ENCODE peak calls at places on chromosomes 7 and 10, in eight cellular contexts. One of them, this sample, is unnamed.

GRCh38 chr10:96814264-96814663 is 17.8 kb upstream of the LCOR start:
- DNase-seq in A549: peak; percentile 34
- DNase-seq in K562: no peak
- DNase-seq in esophagus squamous epithelium: no peak
- DNase-seq in fibroblast of villous mesenchyme: peak; percentile 60
- DNase-seq in endodermal cell: no peak
- DNase-seq in tibial artery: no peak
- DNase-seq in colonic mucosa: no peak
- DNase-seq in this sample: peak; percentile 85

GRCh38 chr7:12756841-12757240 is 69.4 kb downstream of the ARL4A start:
- DNase-seq in A549: peak; percentile 55
- DNase-seq in K562: no peak
- DNase-seq in esophagus squamous epithelium: no peak
- DNase-seq in fibroblast of villous mesenchyme: no peak
- DNase-seq in endodermal cell: no peak
- DNase-seq in tibial artery: no peak
- DNase-seq in colonic mucosa: no peak
- DNase-seq in this sample: peak; percentile 41

GRCh38 chr7:141702892-141703291 is 926 bp upstream of the DENND11 start:
- DNase-seq in A549: no peak
- DNase-seq in K562: no peak
- DNase-seq in esophagus squamous epithelium: no peak
- DNase-seq in fibroblast of villous mesenchyme: no peak
- DNase-seq in endodermal cell: no peak
- DNase-seq in tibial artery: no peak
- DNase-seq in colonic mucosa: no peak
- DNase-seq in this sample: no peak

GRCh38 chr7:18408461-18408860 is 87.1 kb upstream of the HDAC9 start:
- DNase-seq in A549: no peak
- DNase-seq in K562: no peak
- DNase-seq in esophagus squamous epithelium: no peak
- DNase-seq in fibroblast of villous mesenchyme: no peak
- DNase-seq in endodermal cell: no peak
- DNase-seq in tibial artery: no peak
- DNase-seq in colonic mucosa: no peak
- DNase-seq in this sample: peak; percentile 90

GRCh38 chr7:7738177-7738576 is 19.8 kb upstream of the RPA3 start:
- DNase-seq in A549: no peak
- DNase-seq in K562: no peak
- DNase-seq in esophagus squamous epithelium: no peak
- DNase-seq in fibroblast of villous mesenchyme: no peak
- DNase-seq in endodermal cell: no peak
- DNase-seq in tibial artery: no peak
- DNase-seq in colonic mucosa: no peak
- DNase-seq in this sample: no peak

GRCh38 chr10:5975641-5976473 is 1.5 kb downstream of the IL15RA start:
- DNase-seq in A549: no peak
- DNase-seq in K562: peak; percentile 41
- DNase-seq in esophagus squamous epithelium: no peak
- DNase-seq in fibroblast of villous mesenchyme: peak; percentile 61
- DNase-seq in endodermal cell: no peak
- DNase-seq in tibial artery: peak; percentile 83
- DNase-seq in colonic mucosa: peak; percentile 69
- DNase-seq in this sample: peak; percentile 51

GRCh38 chr10:30160431-30160982 is 101.1 kb upstream of the JCAD start:
- DNase-seq in A549: no peak
- DNase-seq in K562: peak; percentile 71
- DNase-seq in esophagus squamous epithelium: no peak
- DNase-seq in fibroblast of villous mesenchyme: peak; percentile 84
- DNase-seq in endodermal cell: peak; percentile 69
- DNase-seq in tibial artery: no peak
- DNase-seq in colonic mucosa: no peak
- DNase-seq in this sample: no peak

GRCh38 chr7:157177333-157177993 is 38.7 kb downstream of the UBE3C start:
- DNase-seq in A549: no peak
- DNase-seq in K562: no peak
- DNase-seq in esophagus squamous epithelium: no peak
- DNase-seq in fibroblast of villous mesenchyme: no peak
- DNase-seq in endodermal cell: no peak
- DNase-seq in tibial artery: no peak
- DNase-seq in colonic mucosa: no peak
- DNase-seq in this sample: no peak

GRCh38 chr7:116271980-116272886 is 61.9 kb downstream of the TES start:
- DNase-seq in A549: peak; percentile 93
- DNase-seq in K562: no peak
- DNase-seq in esophagus squamous epithelium: no peak
- DNase-seq in fibroblast of villous mesenchyme: peak; percentile 93
- DNase-seq in endodermal cell: no peak
- DNase-seq in tibial artery: peak; percentile 78
- DNase-seq in colonic mucosa: peak; percentile 32
- DNase-seq in this sample: peak; percentile 97

GRCh38 chr10:77744249-77744648 is 106.6 kb upstream of the KCNMA1 start:
- DNase-seq in A549: no peak
- DNase-seq in K562: no peak
- DNase-seq in esophagus squamous epithelium: no peak
- DNase-seq in fibroblast of villous mesenchyme: peak; percentile 57
- DNase-seq in endodermal cell: no peak
- DNase-seq in tibial artery: no peak
- DNase-seq in colonic mucosa: no peak
- DNase-seq in this sample: peak; percentile 39

GRCh38 chr10:133282846-133283390 is 6.2 kb upstream of the ADAM8 start:
- DNase-seq in A549: no peak
- DNase-seq in K562: no peak
- DNase-seq in esophagus squamous epithelium: no peak
- DNase-seq in fibroblast of villous mesenchyme: no peak
- DNase-seq in endodermal cell: no peak
- DNase-seq in tibial artery: no peak
- DNase-seq in colonic mucosa: no peak
- DNase-seq in this sample: no peak

GRCh38 chr7:157587051-157587450 is 250.2 kb downstream of the DNAJB6 start:
- DNase-seq in A549: no peak
- DNase-seq in K562: no peak
- DNase-seq in esophagus squamous epithelium: no peak
- DNase-seq in fibroblast of villous mesenchyme: no peak
- DNase-seq in endodermal cell: no peak
- DNase-seq in tibial artery: no peak
- DNase-seq in colonic mucosa: no peak
- DNase-seq in this sample: no peak

GRCh38 chr7:77738382-77738781 is 42.1 kb downstream of the RSBN1L start:
- DNase-seq in A549: no peak
- DNase-seq in K562: no peak
- DNase-seq in esophagus squamous epithelium: no peak
- DNase-seq in fibroblast of villous mesenchyme: no peak
- DNase-seq in endodermal cell: no peak
- DNase-seq in tibial artery: no peak
- DNase-seq in colonic mucosa: no peak
- DNase-seq in this sample: no peak

GRCh38 chr10:104581884-104582603 is 59.0 kb upstream of the SORCS3 start:
- DNase-seq in A549: peak; percentile 12
- DNase-seq in K562: no peak
- DNase-seq in esophagus squamous epithelium: no peak
- DNase-seq in fibroblast of villous mesenchyme: no peak
- DNase-seq in endodermal cell: no peak
- DNase-seq in tibial artery: no peak
- DNase-seq in colonic mucosa: no peak
- DNase-seq in this sample: peak; percentile 89

GRCh38 chr10:118840071-118840775 is 85.5 kb upstream of the CACUL1 start:
- DNase-seq in A549: no peak
- DNase-seq in K562: peak; percentile 15
- DNase-seq in esophagus squamous epithelium: no peak
- DNase-seq in fibroblast of villous mesenchyme: peak; percentile 7
- DNase-seq in endodermal cell: peak; percentile 60
- DNase-seq in tibial artery: no peak
- DNase-seq in colonic mucosa: no peak
- DNase-seq in this sample: peak; percentile 36

GRCh38 chr10:63798599-63799498 is 277.6 kb downstream of the REEP3 start:
- DNase-seq in A549: peak; percentile 24
- DNase-seq in K562: no peak
- DNase-seq in esophagus squamous epithelium: no peak
- DNase-seq in fibroblast of villous mesenchyme: peak; percentile 78
- DNase-seq in endodermal cell: no peak
- DNase-seq in tibial artery: peak; percentile 85
- DNase-seq in colonic mucosa: peak; percentile 42
- DNase-seq in this sample: peak; percentile 91

GRCh38 chr7:149822353-149822943 is 15.7 kb upstream of the ZNF862 start:
- DNase-seq in A549: no peak
- DNase-seq in K562: no peak
- DNase-seq in esophagus squamous epithelium: no peak
- DNase-seq in fibroblast of villous mesenchyme: no peak
- DNase-seq in endodermal cell: no peak
- DNase-seq in tibial artery: no peak
- DNase-seq in colonic mucosa: no peak
- DNase-seq in this sample: no peak

GRCh38 chr10:14374745-14375445 is 44.2 kb upstream of the FRMD4A start:
- DNase-seq in A549: no peak
- DNase-seq in K562: no peak
- DNase-seq in esophagus squamous epithelium: no peak
- DNase-seq in fibroblast of villous mesenchyme: peak; percentile 43
- DNase-seq in endodermal cell: no peak
- DNase-seq in tibial artery: no peak
- DNase-seq in colonic mucosa: no peak
- DNase-seq in this sample: no peak

GRCh38 chr7:36036590-36036989 is 116.5 kb upstream of the EEPD1 start:
- DNase-seq in A549: peak; percentile 37
- DNase-seq in K562: no peak
- DNase-seq in esophagus squamous epithelium: no peak
- DNase-seq in fibroblast of villous mesenchyme: peak; percentile 14
- DNase-seq in endodermal cell: no peak
- DNase-seq in tibial artery: no peak
- DNase-seq in colonic mucosa: no peak
- DNase-seq in this sample: no peak

GRCh38 chr10:60801538-60801937 is 23.3 kb downstream of the CDK1 start:
- DNase-seq in A549: no peak
- DNase-seq in K562: no peak
- DNase-seq in esophagus squamous epithelium: no peak
- DNase-seq in fibroblast of villous mesenchyme: peak; percentile 88
- DNase-seq in endodermal cell: no peak
- DNase-seq in tibial artery: no peak
- DNase-seq in colonic mucosa: no peak
- DNase-seq in this sample: no peak

GRCh38 chr7:3187378-3188040 is 113.5 kb upstream of the SDK1 start:
- DNase-seq in A549: no peak
- DNase-seq in K562: no peak
- DNase-seq in esophagus squamous epithelium: no peak
- DNase-seq in fibroblast of villous mesenchyme: no peak
- DNase-seq in endodermal cell: no peak
- DNase-seq in tibial artery: no peak
- DNase-seq in colonic mucosa: no peak
- DNase-seq in this sample: peak; percentile 11

GRCh38 chr7:87538052-87538451 is 62.6 kb upstream of the ABCB4 start:
- DNase-seq in A549: no peak
- DNase-seq in K562: no peak
- DNase-seq in esophagus squamous epithelium: no peak
- DNase-seq in fibroblast of villous mesenchyme: no peak
- DNase-seq in endodermal cell: peak; percentile 49
- DNase-seq in tibial artery: no peak
- DNase-seq in colonic mucosa: no peak
- DNase-seq in this sample: no peak

GRCh38 chr7:5420841-5421625 is 2.6 kb downstream of the TNRC18 start:
- DNase-seq in A549: no peak
- DNase-seq in K562: no peak
- DNase-seq in esophagus squamous epithelium: no peak
- DNase-seq in fibroblast of villous mesenchyme: no peak
- DNase-seq in endodermal cell: peak; percentile 66
- DNase-seq in tibial artery: no peak
- DNase-seq in colonic mucosa: peak; percentile 33
- DNase-seq in this sample: no peak

GRCh38 chr10:95355241-95355779 is 64.5 kb upstream of the PDLIM1 start:
- DNase-seq in A549: no peak
- DNase-seq in K562: no peak
- DNase-seq in esophagus squamous epithelium: no peak
- DNase-seq in fibroblast of villous mesenchyme: no peak
- DNase-seq in endodermal cell: no peak
- DNase-seq in tibial artery: no peak
- DNase-seq in colonic mucosa: no peak
- DNase-seq in this sample: no peak

GRCh38 chr7:134784251-134785049 is 5.0 kb downstream of the CALD1 start:
- DNase-seq in A549: no peak
- DNase-seq in K562: no peak
- DNase-seq in esophagus squamous epithelium: no peak
- DNase-seq in fibroblast of villous mesenchyme: peak; percentile 44
- DNase-seq in endodermal cell: no peak
- DNase-seq in tibial artery: no peak
- DNase-seq in colonic mucosa: no peak
- DNase-seq in this sample: no peak

GRCh38 chr7:76318488-76319353 is 16.2 kb downstream of the HSPB1 start:
- DNase-seq in A549: peak; percentile 85
- DNase-seq in K562: peak; percentile 80
- DNase-seq in esophagus squamous epithelium: peak; percentile 27
- DNase-seq in fibroblast of villous mesenchyme: peak; percentile 91
- DNase-seq in endodermal cell: peak; percentile 84
- DNase-seq in tibial artery: peak; percentile 91
- DNase-seq in colonic mucosa: peak; percentile 89
- DNase-seq in this sample: peak; percentile 92
- TF ChIP-seq CTCF in A549: peak; percentile 26
- TF ChIP-seq CTCF in K562: peak; percentile 40
- TF ChIP-seq CTCF in esophagus squamous epithelium: no peak
- TF ChIP-seq CTCF in fibroblast of villous mesenchyme: peak; percentile 36
- TF ChIP-seq CTCF in endodermal cell: peak; percentile 40
- TF ChIP-seq CTCF in tibial artery: peak; percentile 34
- TF ChIP-seq CTCF in colonic mucosa: peak; percentile 26
- TF ChIP-seq CTCF in this sample: peak; percentile 35

GRCh38 chr7:27183682-27184341 is 1.2 kb downstream of the HOXA11 start:
- DNase-seq in A549: no peak
- DNase-seq in K562: no peak
- DNase-seq in esophagus squamous epithelium: no peak
- DNase-seq in fibroblast of villous mesenchyme: peak; percentile 36
- DNase-seq in endodermal cell: peak; percentile 71
- DNase-seq in tibial artery: peak; percentile 69
- DNase-seq in colonic mucosa: no peak
- DNase-seq in this sample: peak; percentile 38
- H3K4me3 ChIP-seq in A549: peak overlapping the region; percentile 49
- H3K4me3 ChIP-seq in K562: no peak overlapping the region
- H3K4me3 ChIP-seq in esophagus squamous epithelium: peak overlapping the region; percentile 42
- H3K4me3 ChIP-seq in fibroblast of villous mesenchyme: peak overlapping the region; percentile 67
- H3K4me3 ChIP-seq in endodermal cell: peak overlapping the region; percentile 77
- H3K4me3 ChIP-seq in tibial artery: peak overlapping the region; percentile 47
- H3K4me3 ChIP-seq in colonic mucosa: peak overlapping the region; percentile 50
- H3K4me3 ChIP-seq in this sample: peak overlapping the region; percentile 53

GRCh38 chr10:92690211-92691041 is 671 bp downstream of the HHEX start:
- DNase-seq in A549: peak; percentile 73
- DNase-seq in K562: peak; percentile 30
- DNase-seq in esophagus squamous epithelium: no peak
- DNase-seq in fibroblast of villous mesenchyme: peak; percentile 63
- DNase-seq in endodermal cell: peak; percentile 80
- DNase-seq in tibial artery: peak; percentile 69
- DNase-seq in colonic mucosa: peak; percentile 51
- DNase-seq in this sample: peak; percentile 45
- TF ChIP-seq CTCF in A549: no peak
- TF ChIP-seq CTCF in K562: no peak
- TF ChIP-seq CTCF in esophagus squamous epithelium: no peak
- TF ChIP-seq CTCF in fibroblast of villous mesenchyme: no peak
- TF ChIP-seq CTCF in endodermal cell: peak; percentile 9
- TF ChIP-seq CTCF in tibial artery: no peak
- TF ChIP-seq CTCF in colonic mucosa: no peak
- TF ChIP-seq CTCF in this sample: no peak

DNA sequence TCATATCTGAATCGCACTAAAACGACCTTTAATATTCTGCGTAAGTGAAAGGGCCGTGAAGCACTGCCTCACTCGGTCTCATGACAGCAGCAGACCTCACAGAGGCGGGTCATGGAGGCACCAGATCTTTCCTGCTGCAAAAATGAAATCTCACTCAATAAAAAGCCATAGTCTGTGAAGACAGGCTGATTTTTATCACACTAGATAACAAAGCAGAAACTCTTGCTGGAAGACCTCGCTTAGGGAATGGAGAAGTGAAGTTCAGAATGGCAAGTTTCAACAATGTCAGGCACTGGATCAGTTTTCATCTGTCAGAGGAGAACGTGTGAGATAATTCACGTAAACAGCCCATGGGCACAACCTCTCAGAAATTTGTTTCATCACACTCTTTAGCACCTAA is 8.0 kb downstream of the SEPHS1 start:
- DNase-seq in A549: no peak
- DNase-seq in K562: no peak
- DNase-seq in esophagus squamous epithelium: no peak
- DNase-seq in fibroblast of villous mesenchyme: peak; percentile 7
- DNase-seq in endodermal cell: no peak
- DNase-seq in tibial artery: no peak
- DNase-seq in colonic mucosa: no peak
- DNase-seq in this sample: no peak
- H3K4me3 ChIP-seq in A549: no peak overlapping the region
- H3K4me3 ChIP-seq in K562: no peak overlapping the region
- H3K4me3 ChIP-seq in esophagus squamous epithelium: no peak overlapping the region
- H3K4me3 ChIP-seq in fibroblast of villous mesenchyme: no peak overlapping the region
- H3K4me3 ChIP-seq in endodermal cell: no peak overlapping the region
- H3K4me3 ChIP-seq in tibial artery: no peak overlapping the region
- H3K4me3 ChIP-seq in colonic mucosa: no peak overlapping the region
- H3K4me3 ChIP-seq in this sample: no peak overlapping the region

This sample was measured in fibroblast of mammary gland.